ENCODE peak calls at places on chromosome 1, in nine cellular contexts. One of them, this sample, is unnamed.

GRCh38 chr1:40848530-40849189 is 13.5 kb downstream of the CITED4 start:
- DNase-seq in kidney epithelial cell: no peak
- DNase-seq in foreskin fibroblast: peak; percentile 63
- DNase-seq in NCI-H1417: peak; percentile 61
- DNase-seq in hypothalamus: no peak
- DNase-seq in GM13976: peak; percentile 51
- DNase-seq in gastrocnemius medialis: peak; percentile 24
- DNase-seq in GM04503: no peak
- DNase-seq in fibroblast of the aortic adventitia: peak; percentile 73
- DNase-seq in this sample: peak; percentile 85

GRCh38 chr1:67135354-67135753 is 584 bp upstream of the C1orf141 start:
- DNase-seq in GM04503: peak; percentile 85
- DNase-seq in kidney epithelial cell: no peak
- DNase-seq in foreskin fibroblast: peak; percentile 72
- DNase-seq in gastrocnemius medialis: no peak
- DNase-seq in GM13976: no peak
- DNase-seq in hypothalamus: no peak
- DNase-seq in fibroblast of the aortic adventitia: peak; percentile 92
- DNase-seq in NCI-H1417: no peak
- DNase-seq in this sample: peak; percentile 91

GRCh38 chr1:43587594-43587993 is 56.9 kb downstream of the PTPRF start:
- DNase-seq in GM13976: no peak
- DNase-seq in foreskin fibroblast: peak; percentile 83
- DNase-seq in GM04503: peak; percentile 27
- DNase-seq in hypothalamus: no peak
- DNase-seq in fibroblast of the aortic adventitia: peak; percentile 22
- DNase-seq in kidney epithelial cell: no peak
- DNase-seq in gastrocnemius medialis: no peak
- DNase-seq in NCI-H1417: no peak
- DNase-seq in this sample: peak; percentile 80

GRCh38 chr1:101239095-101240040 is 2.5 kb downstream of the S1PR1 start:
- DNase-seq in hypothalamus: no peak
- DNase-seq in kidney epithelial cell: no peak
- DNase-seq in GM04503: no peak
- DNase-seq in gastrocnemius medialis: no peak
- DNase-seq in fibroblast of the aortic adventitia: no peak
- DNase-seq in foreskin fibroblast: no peak
- DNase-seq in NCI-H1417: no peak
- DNase-seq in GM13976: no peak
- DNase-seq in this sample: no peak

GRCh38 chr1:10490271-10490970 is 15.7 kb downstream of the PEX14 start:
- DNase-seq in GM04503: no peak
- DNase-seq in gastrocnemius medialis: no peak
- DNase-seq in GM13976: no peak
- DNase-seq in fibroblast of the aortic adventitia: no peak
- DNase-seq in NCI-H1417: no peak
- DNase-seq in hypothalamus: no peak
- DNase-seq in kidney epithelial cell: no peak
- DNase-seq in foreskin fibroblast: no peak
- DNase-seq in this sample: no peak

GRCh38 chr1:182786223-182787001 is 3.2 kb upstream of the NPL start:
- DNase-seq in NCI-H1417: peak; percentile 83
- DNase-seq in GM04503: no peak
- DNase-seq in kidney epithelial cell: no peak
- DNase-seq in fibroblast of the aortic adventitia: peak; percentile 84
- DNase-seq in GM13976: peak; percentile 39
- DNase-seq in gastrocnemius medialis: peak; percentile 20
- DNase-seq in foreskin fibroblast: peak; percentile 43
- DNase-seq in hypothalamus: no peak
- DNase-seq in this sample: peak; percentile 82

GRCh38 chr1:222887127-222887461 is 72.3 kb downstream of the DISP1 start:
- DNase-seq in NCI-H1417: no peak
- DNase-seq in GM13976: no peak
- DNase-seq in gastrocnemius medialis: no peak
- DNase-seq in foreskin fibroblast: no peak
- DNase-seq in hypothalamus: no peak
- DNase-seq in kidney epithelial cell: no peak
- DNase-seq in GM04503: no peak
- DNase-seq in fibroblast of the aortic adventitia: peak; percentile 4
- DNase-seq in this sample: no peak

GRCh38 chr1:21631944-21632887 is 36.9 kb downstream of the RAP1GAP start:
- DNase-seq in GM04503: no peak
- DNase-seq in fibroblast of the aortic adventitia: peak; percentile 17
- DNase-seq in kidney epithelial cell: no peak
- DNase-seq in gastrocnemius medialis: no peak
- DNase-seq in hypothalamus: no peak
- DNase-seq in foreskin fibroblast: no peak
- DNase-seq in GM13976: no peak
- DNase-seq in NCI-H1417: no peak
- DNase-seq in this sample: no peak

GRCh38 chr1:181452746-181453145 is 30.6 kb upstream of the CACNA1E start:
- DNase-seq in hypothalamus: no peak
- DNase-seq in fibroblast of the aortic adventitia: no peak
- DNase-seq in foreskin fibroblast: no peak
- DNase-seq in NCI-H1417: no peak
- DNase-seq in gastrocnemius medialis: no peak
- DNase-seq in GM04503: no peak
- DNase-seq in GM13976: no peak
- DNase-seq in kidney epithelial cell: no peak
- DNase-seq in this sample: no peak

GRCh38 chr1:78839704-78840277 is 166.7 kb downstream of the ADGRL4 start:
- DNase-seq in GM13976: peak; percentile 48
- DNase-seq in gastrocnemius medialis: no peak
- DNase-seq in NCI-H1417: peak; percentile 50
- DNase-seq in fibroblast of the aortic adventitia: peak; percentile 69
- DNase-seq in hypothalamus: no peak
- DNase-seq in foreskin fibroblast: no peak
- DNase-seq in GM04503: no peak
- DNase-seq in kidney epithelial cell: no peak
- DNase-seq in this sample: peak; percentile 82

GRCh38 chr1:227654431-227654830 is 80.7 kb downstream of the JMJD4 start:
- DNase-seq in kidney epithelial cell: no peak
- DNase-seq in gastrocnemius medialis: no peak
- DNase-seq in fibroblast of the aortic adventitia: peak; percentile 2
- DNase-seq in foreskin fibroblast: no peak
- DNase-seq in hypothalamus: no peak
- DNase-seq in GM13976: no peak
- DNase-seq in NCI-H1417: no peak
- DNase-seq in GM04503: no peak
- DNase-seq in this sample: no peak

GRCh38 chr1:184792450-184792969 is 37.9 kb upstream of the EDEM3 start:
- DNase-seq in hypothalamus: peak; percentile 39
- DNase-seq in fibroblast of the aortic adventitia: peak; percentile 97
- DNase-seq in GM04503: peak; percentile 98
- DNase-seq in kidney epithelial cell: peak; percentile 93
- DNase-seq in foreskin fibroblast: peak; percentile 98
- DNase-seq in gastrocnemius medialis: peak; percentile 87
- DNase-seq in NCI-H1417: no peak
- DNase-seq in GM13976: no peak
- DNase-seq in this sample: peak; percentile 84

GRCh38 chr1:9822897-9823692 is 670 bp downstream of the CLSTN1 start:
- DNase-seq in kidney epithelial cell: no peak
- DNase-seq in fibroblast of the aortic adventitia: no peak
- DNase-seq in hypothalamus: no peak
- DNase-seq in GM13976: peak; percentile 53
- DNase-seq in gastrocnemius medialis: no peak
- DNase-seq in foreskin fibroblast: no peak
- DNase-seq in NCI-H1417: peak; percentile 12
- DNase-seq in GM04503: no peak
- DNase-seq in this sample: peak; percentile 49

GRCh38 chr1:53638641-53639035 is 100.3 kb downstream of the GLIS1 start:
- DNase-seq in gastrocnemius medialis: no peak
- DNase-seq in foreskin fibroblast: no peak
- DNase-seq in kidney epithelial cell: no peak
- DNase-seq in fibroblast of the aortic adventitia: no peak
- DNase-seq in NCI-H1417: no peak
- DNase-seq in GM13976: no peak
- DNase-seq in hypothalamus: no peak
- DNase-seq in GM04503: no peak
- DNase-seq in this sample: no peak

GRCh38 chr1:227191607-227192006 is 126.7 kb downstream of the CDC42BPA start:
- DNase-seq in NCI-H1417: no peak
- DNase-seq in GM13976: no peak
- DNase-seq in kidney epithelial cell: no peak
- DNase-seq in GM04503: no peak
- DNase-seq in foreskin fibroblast: no peak
- DNase-seq in fibroblast of the aortic adventitia: no peak
- DNase-seq in hypothalamus: no peak
- DNase-seq in gastrocnemius medialis: no peak
- DNase-seq in this sample: no peak

This sample was measured in adipocyte.